ENCODE peak calls at places on chromosomes 12 and 14, in nine cellular contexts. F is GM23338, Q is fibroblast of pulmonary artery, N is neural progenitor cell, A is HFF-Myc, Z is kidney epithelial cell, L is H7, U is upper lobe of right lung, J is cardiac fibroblast. P is an unnamed sample.

GRCh38 chr14:70619708-70620107 is 19.3 kb upstream of the MED6 start:
- DNase-seq in N (no peak), F (no peak), A (no peak), Z (no peak), Q (no peak), J (no peak), U (no peak), L (no peak), P (no peak)

GRCh38 chr12:49665384-49665783 is 41.8 kb downstream of the FMNL3 start:
- DNase-seq in L (no peak), J (no peak), U (no peak), F (no peak), A (no peak), N (no peak), Z (no peak), Q (no peak), P (no peak)

GRCh38 chr12:111084172-111084571 is 163.8 kb upstream of the MYL2 start:
- DNase-seq in Z (no peak), A (no peak), Q (no peak), L (no peak), F (no peak), J (no peak), N (no peak), U (no peak), P (no peak)

GRCh38 chr12:128073937-128074336 is 193.0 kb upstream of the TMEM132C start:
- DNase-seq in U (no peak), L (no peak), A (no peak), F (no peak), N (no peak), J (no peak), Z (no peak), Q (no peak), P (no peak)

GRCh38 chr14:104580961-104581360 is 1.4 kb downstream of the C14orf180 start:
- DNase-seq in Q (no peak), Z (no peak), F (no peak), N (no peak), U (no peak), J (peak; percentile 31), L (no peak), A (no peak), P (no peak)

GRCh38 chr12:15757553-15758255 is 31.5 kb downstream of the EPS8 start:
- DNase-seq in F (no peak), U (no peak), J (peak; percentile 99), L (no peak), N (no peak), A (peak; percentile 35), Z (peak; percentile 99), Q (peak; percentile 89), P (no peak)

GRCh38 chr12:127306604-127307215 is 960.3 kb upstream of the TMEM132C start:
- DNase-seq in J (peak; percentile 52), Z (no peak), Q (peak; percentile 35), N (no peak), L (no peak), A (no peak), F (no peak), U (no peak), P (no peak)

GRCh38 chr12:54411398-54412241 is 7.4 kb downstream of the ITGA5 start:
- DNase-seq in F (peak; percentile 66), N (no peak), Z (peak; percentile 89), U (peak; percentile 83), A (peak; percentile 96), J (peak; percentile 98), Q (peak; percentile 90), L (peak; percentile 94), P (no peak)

GRCh38 chr12:25328082-25328712 is 77.5 kb upstream of the KRAS start:
- DNase-seq in N (no peak), A (no peak), L (no peak), J (peak; percentile 68), Z (peak; percentile 61), Q (peak; percentile 75), F (no peak), U (no peak), P (no peak)

GRCh38 chr12:45050751-45051489 is at the start of gene DBX2:
- DNase-seq in J (no peak), F (peak; percentile 67), Z (no peak), N (peak; percentile 72), Q (no peak), L (peak; percentile 71), U (no peak), A (no peak), P (no peak)

GRCh38 chr12:45051490-45052105 is 699 bp upstream of the DBX2 start:
- DNase-seq in Z (no peak), Q (peak; percentile 17), A (peak; percentile 16), N (peak; percentile 9), L (peak; percentile 5), U (no peak), J (peak; percentile 21), F (peak; percentile 34), P (no peak)

GRCh38 chr12:45050331-45050750 is 558 bp downstream of the DBX2 start:
- DNase-seq in Z (no peak), J (no peak), A (no peak), U (no peak), L (peak; percentile 75), N (peak; percentile 60), Q (no peak), F (peak; percentile 73), P (no peak)

GRCh38 chr12:45049912-45050318 is 984 bp downstream of the DBX2 start:
- DNase-seq in F (peak; percentile 54), A (no peak), Z (no peak), L (no peak), U (no peak), J (peak; percentile 10), Q (no peak), N (peak; percentile 31), P (no peak)
- H3K4me3 ChIP-seq in F (peak overlapping the region; percentile 85), A (no peak overlapping the region), Z (no peak overlapping the region), L (peak overlapping the region; percentile 53), U (no peak overlapping the region), J (no peak overlapping the region), Q (no peak overlapping the region), N (peak overlapping the region; percentile 73), P (no peak overlapping the region)

DNA sequence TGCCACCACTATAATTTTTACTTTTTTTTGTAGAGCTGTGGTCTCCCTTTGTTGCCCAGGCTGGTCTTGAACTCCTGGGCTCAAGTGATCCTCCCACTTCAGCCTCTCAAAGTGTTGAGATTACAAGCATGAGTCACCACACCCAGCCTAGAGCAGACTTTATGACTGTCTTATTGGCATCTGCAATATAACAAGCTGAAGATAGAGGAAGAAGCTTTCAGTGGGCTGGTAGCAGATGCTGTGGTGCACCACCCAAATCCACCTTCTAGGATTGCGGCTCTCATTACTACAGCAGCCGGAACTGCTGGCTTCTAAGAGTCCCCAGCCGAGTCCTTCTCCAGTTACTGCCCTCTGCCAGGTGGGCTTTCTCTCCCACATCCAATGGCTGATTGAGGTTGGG is 7.6 kb upstream of the STK38L start:
- DNase-seq in U (no peak), A (no peak), Q (peak; percentile 31), F (no peak), J (peak; percentile 46), Z (no peak), L (no peak), N (no peak), P (no peak)
- H3K4me3 ChIP-seq in U (no peak overlapping the region), A (no peak overlapping the region), Q (no peak overlapping the region), F (no peak overlapping the region), J (no peak overlapping the region), Z (no peak overlapping the region), L (no peak overlapping the region), N (no peak overlapping the region), P (no peak overlapping the region)

DNA sequence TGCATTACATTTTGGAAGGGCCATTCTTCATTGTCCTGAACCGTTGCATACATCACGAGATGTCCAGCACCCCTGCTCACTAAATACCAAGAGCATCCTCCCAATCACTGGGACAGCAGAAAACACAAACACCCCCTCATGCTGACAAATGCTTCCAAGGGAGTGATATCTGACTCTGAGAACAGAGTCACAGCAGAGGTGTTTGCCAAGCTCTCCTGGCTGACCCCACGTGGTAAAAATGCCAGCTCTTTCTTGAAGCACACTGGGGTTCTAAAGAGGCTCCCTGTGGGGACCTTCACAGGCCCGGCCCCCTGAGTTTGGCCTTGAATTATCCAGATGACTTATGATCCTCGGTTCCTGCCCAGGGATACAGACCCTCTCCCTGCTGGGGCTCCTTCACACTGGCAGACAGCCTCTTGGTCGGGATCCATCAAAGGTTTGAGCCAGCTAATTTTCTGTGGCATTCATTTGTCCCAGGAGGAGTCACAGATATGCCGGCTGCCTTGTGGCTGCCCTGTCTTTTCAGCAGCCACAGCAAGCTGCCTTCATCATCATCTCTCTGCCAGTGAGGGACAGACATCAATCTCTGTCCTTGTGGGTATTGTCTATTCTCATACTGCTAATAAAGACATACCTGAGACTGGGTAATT is 43.1 kb upstream of the PSMC1 start:
- DNase-seq in N (no peak), J (no peak), L (no peak), Q (no peak), A (no peak), U (no peak), F (no peak), Z (no peak), P (no peak)
- H3K4me3 ChIP-seq in N (no peak overlapping the region), J (no peak overlapping the region), L (no peak overlapping the region), Q (no peak overlapping the region), A (no peak overlapping the region), U (no peak overlapping the region), F (no peak overlapping the region), Z (no peak overlapping the region), P (no peak overlapping the region)

DNA sequence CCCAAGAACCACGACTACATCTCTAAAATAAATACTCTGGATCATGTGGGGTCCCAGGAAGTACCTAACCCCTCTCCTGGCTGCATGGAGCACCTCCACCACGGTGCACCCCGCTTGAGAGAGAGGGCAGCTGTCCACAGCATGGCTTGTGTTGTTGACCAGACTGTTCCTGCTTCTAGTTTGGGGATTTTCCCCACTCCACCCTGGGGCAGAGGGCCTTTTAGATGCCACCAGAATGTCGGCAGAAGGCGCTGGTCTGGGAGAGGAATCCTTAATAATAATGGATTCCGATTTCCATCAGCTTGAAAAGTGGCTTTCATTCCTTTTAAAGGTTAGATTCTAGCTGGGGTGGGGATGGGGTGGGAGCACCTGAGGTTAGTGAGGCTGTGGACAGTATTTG is 1.7 kb downstream of the ESRRB start:
- DNase-seq in L (peak; percentile 41), J (no peak), Q (no peak), U (no peak), F (peak; percentile 30), N (no peak), Z (no peak), A (no peak), P (no peak)
- H3K4me3 ChIP-seq in L (peak overlapping the region; percentile 50), J (no peak overlapping the region), Q (no peak overlapping the region), U (no peak overlapping the region), F (peak overlapping the region; percentile 86), N (peak overlapping the region; percentile 65), Z (no peak overlapping the region), A (no peak overlapping the region), P (no peak overlapping the region)

DNA sequence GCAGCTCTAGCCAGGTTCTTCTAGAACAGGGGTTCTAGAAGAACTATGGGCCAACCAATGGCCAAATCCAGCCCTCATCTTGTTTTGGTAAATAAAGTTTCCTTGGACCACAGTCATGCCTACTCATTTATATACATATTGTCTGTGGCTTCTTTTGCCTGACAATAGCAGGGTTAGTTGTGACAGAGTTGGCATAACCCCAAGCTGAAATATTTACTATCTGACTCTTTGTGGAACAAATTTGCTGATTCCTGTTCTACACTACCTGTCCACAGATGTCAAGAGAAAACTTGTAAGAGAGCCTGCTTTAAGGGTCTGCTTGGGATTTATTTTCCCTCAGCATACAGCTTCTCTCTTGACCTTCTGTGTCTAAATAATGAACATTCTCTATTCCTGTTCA is 289.0 kb downstream of the KSR2 start:
- DNase-seq in L (no peak), A (no peak), Q (no peak), J (no peak), N (no peak), Z (no peak), F (no peak), U (no peak), P (no peak)
- H3K4me3 ChIP-seq in L (no peak overlapping the region), A (no peak overlapping the region), Q (no peak overlapping the region), J (no peak overlapping the region), N (no peak overlapping the region), Z (no peak overlapping the region), F (no peak overlapping the region), U (no peak overlapping the region), P (no peak overlapping the region)

P was measured in Jurkat, Clone E6-1.